ENCODE peak calls at places on chromosomes 12 and 14, in eight cellular contexts. U is foreskin fibroblast, H is NCI-H1092 treated with DMSO at 0.1 percent for 48 hours, Q is astrocyte of the spinal cord, A is NCI-H187, T is GM19239, G is endodermal cell, P is heart right ventricle. R is an unnamed sample.

GRCh38 chr12:9831720-9832119 is 4.4 kb downstream of the KLRF1 start:
- DNase-seq in U (no peak), Q (no peak), H (no peak), G (no peak), P (no peak), A (no peak), T (no peak), R (no peak)

GRCh38 chr12:93167841-93168492 is 209.8 kb upstream of the NUDT4 start:
- DNase-seq in G (peak), H (no peak), A (no peak), Q (peak), T (no peak), U (no peak), P (no peak), R (no peak)

GRCh38 chr12:29113101-29113500 is 36.0 kb upstream of the FAR2 start:
- DNase-seq in T (no peak), A (no peak), P (no peak), Q (no peak), U (peak), G (no peak), H (no peak), R (no peak)

GRCh38 chr14:84403585-84403984 is 1126.4 kb upstream of the FLRT2 start:
- DNase-seq in Q (no peak), H (no peak), A (no peak), U (no peak), G (peak), T (no peak), P (no peak), R (no peak)

GRCh38 chr14:47012533-47012932 is 361.0 kb upstream of the RPL10L start:
- DNase-seq in P (no peak), G (no peak), Q (no peak), U (no peak), T (no peak), H (no peak), A (no peak), R (no peak)

GRCh38 chr14:56213288-56213687 is 95.1 kb downstream of the PELI2 start:
- DNase-seq in Q (no peak), P (no peak), G (no peak), H (no peak), U (no peak), A (no peak), T (no peak), R (no peak)

GRCh38 chr14:102326583-102326982 is 7.0 kb downstream of the ZNF839 start:
- DNase-seq in P (no peak), G (no peak), H (no peak), U (no peak), T (no peak), A (no peak), Q (no peak), R (no peak)

GRCh38 chr12:52807544-52808470 is 6.1 kb downstream of the KRT4 start:
- DNase-seq in U (no peak), H (no peak), G (peak), P (no peak), A (no peak), T (no peak), Q (no peak), R (no peak)

GRCh38 chr12:69497308-69498026 is 27.3 kb downstream of the FRS2 start:
- DNase-seq in T (peak), U (no peak), P (no peak), A (no peak), H (no peak), Q (peak), G (no peak), R (no peak)

GRCh38 chr14:100586520-100587247 is 533 bp downstream of the BEGAIN start:
- DNase-seq in P (no peak), T (no peak), H (no peak), U (peak), A (no peak), Q (no peak), G (peak), R (no peak)

GRCh38 chr14:65302571-65303184 is 109.9 kb upstream of the FUT8 start:
- DNase-seq in T (no peak), A (no peak), U (no peak), P (no peak), G (no peak), H (peak), Q (no peak), R (no peak)

GRCh38 chr12:131608740-131609665 is 101.9 kb upstream of the SFSWAP start:
- DNase-seq in U (peak), P (peak), H (peak), G (peak), T (peak), A (no peak), Q (no peak), R (no peak)